ENCODE peak calls at places on chromosomes 7 and 10, in six cellular contexts. E, M, P, J, H and N are unnamed samples.

GRCh38 chr7:37054631-37055300 is 330.5 kb upstream of the AOAH start:
- DNase-seq in E (no peak), M (no peak), P (no peak), J (no peak), H (no peak), N (no peak)

GRCh38 chr10:103890688-103891087 is 27.3 kb downstream of the STN1 start:
- DNase-seq in E (no peak), M (no peak), P (no peak), J (no peak), H (no peak), N (no peak)

GRCh38 chr10:109762556-109762955 is 160.8 kb downstream of the XPNPEP1 start:
- DNase-seq in E (no peak), M (no peak), P (no peak), J (no peak), H (no peak), N (no peak)

GRCh38 chr7:64807731-64808365 is 13.6 kb downstream of the ZNF138 start:
- DNase-seq in E (no peak), M (no peak), P (no peak), J (no peak), H (no peak), N (no peak)

GRCh38 chr7:6505685-6506559 is 45.3 kb downstream of the GRID2IP start:
- DNase-seq in E (no peak), M (no peak), P (no peak), J (no peak), H (no peak), N (no peak)

GRCh38 chr10:97780991-97781540 is 9.3 kb upstream of the SFRP5 start:
- DNase-seq in E (no peak), M (no peak), P (no peak), J (no peak), H (no peak), N (peak)

GRCh38 chr7:1599571-1600395 is 30.0 kb upstream of the PSMG3 start:
- DNase-seq in E (no peak), M (no peak), P (no peak), J (no peak), H (no peak), N (no peak)

GRCh38 chr10:102586858-102587257 is 57.4 kb upstream of the TRIM8 start:
- DNase-seq in E (no peak), M (no peak), P (no peak), J (no peak), H (no peak), N (no peak)

GRCh38 chr7:87325576-87326370 is 19.7 kb upstream of the CROT start:
- DNase-seq in E (no peak), M (no peak), P (no peak), J (no peak), H (no peak), N (no peak)

GRCh38 chr10:454860-455259 is 234.6 kb downstream of the DIP2C start:
- DNase-seq in E (peak), M (peak), P (no peak), J (peak), H (no peak), N (peak)

GRCh38 chr7:99006739-99007424 is 128.6 kb downstream of the TRRAP start:
- DNase-seq in E (no peak), M (no peak), P (no peak), J (no peak), H (no peak), N (no peak)